ENCODE peak calls at places on chromosomes 11 and 22, in ten cellular contexts. D is KBM-7; F is spleen; A is HCT116; Y is activated T-cell treated with anti-CD3 and anti-CD28 coated beads, Interleukin-2, amount 50 U/mL, for 24 hours; K is GM04503; I is cardiac muscle cell; E is GM19239; T is esophagus muscularis mucosa; Q is frontal cortex. U is an unnamed sample.

GRCh38 chr11:114447892-114448291 is 8.6 kb downstream of the REXO2 start:
- DNase-seq in I (peak), F (no peak), Q (no peak), E (no peak), D (no peak), A (no peak), T (no peak), K (peak), Y (no peak), U (no peak)

GRCh38 chr22:36194971-36195370 is 6.6 kb downstream of the APOL4 start:
- DNase-seq in I (peak), F (peak), Y (peak), T (no peak), E (peak), A (peak), K (no peak), Q (peak), D (peak), U (no peak)

GRCh38 chr22:44187652-44188230 is 7.0 kb downstream of the PARVG start:
- DNase-seq in Y (no peak), Q (no peak), D (no peak), K (no peak), E (no peak), I (no peak), A (no peak), F (no peak), T (no peak), U (no peak)

GRCh38 chr22:31874821-31875220 is 69.5 kb upstream of the YWHAH start:
- DNase-seq in F (no peak), K (no peak), A (no peak), T (no peak), Q (no peak), D (no peak), I (no peak), Y (no peak), E (no peak), U (no peak)

GRCh38 chr11:45930031-45930794 is 7.8 kb downstream of the LARGE2 start:
- DNase-seq in Q (no peak), I (no peak), F (peak), A (no peak), Y (peak), D (peak), K (no peak), T (peak), E (peak), U (no peak)

GRCh38 chr22:40324468-40325305 is 21.6 kb upstream of the ADSL start:
- DNase-seq in E (no peak), T (no peak), Q (no peak), F (peak), Y (peak), I (no peak), D (no peak), K (no peak), A (no peak), U (no peak)

GRCh38 chr22:38871360-38872171 is 450 bp downstream of the CBX6 start:
- DNase-seq in E (no peak), A (no peak), Q (no peak), F (peak), I (peak), T (no peak), K (no peak), D (peak), Y (peak), U (no peak)

GRCh38 chr11:72013765-72014711 is 15.3 kb downstream of the IL18BP start:
- DNase-seq in E (no peak), I (peak), T (no peak), F (no peak), K (no peak), Q (no peak), A (no peak), D (no peak), Y (peak), U (no peak)

GRCh38 chr22:50601669-50602337 is 1.2 kb downstream of the MAPK8IP2 start:
- DNase-seq in Y (no peak), A (no peak), E (peak), T (no peak), Q (peak), F (no peak), D (no peak), K (no peak), I (no peak), U (no peak)

GRCh38 chr22:45478108-45478771 is 24.4 kb upstream of the FBLN1 start:
- DNase-seq in F (peak), T (no peak), D (no peak), A (no peak), E (no peak), Q (no peak), K (peak), Y (no peak), I (peak), U (no peak)

GRCh38 chr11:69442807-69443137 is 38.7 kb upstream of the LINC01488 start:
- DNase-seq in Q (peak), A (no peak), Y (no peak), E (no peak), I (no peak), T (no peak), F (peak), D (no peak), K (peak), U (no peak)

GRCh38 chr11:3134651-3135490 is 30.2 kb downstream of the OSBPL5 start:
- DNase-seq in F (peak), D (no peak), Q (no peak), K (no peak), T (no peak), I (no peak), E (no peak), A (no peak), Y (no peak), U (no peak)

GRCh38 chr11:76801205-76801604 is 18.0 kb downstream of the TSKU start:
- DNase-seq in Y (no peak), Q (no peak), T (peak), A (no peak), K (no peak), F (peak), D (no peak), I (no peak), E (no peak), U (no peak)

GRCh38 chr11:106706355-106706754 is 311.9 kb downstream of the GUCY1A2 start:
- DNase-seq in A (peak), I (peak), T (no peak), Y (no peak), F (no peak), Q (no peak), D (no peak), K (peak), E (no peak), U (no peak)

GRCh38 chr11:74185695-74186094 is 14.6 kb downstream of the PPME1 start:
- DNase-seq in I (no peak), F (no peak), D (no peak), E (no peak), Q (no peak), Y (no peak), K (no peak), A (no peak), T (no peak), U (no peak)

GRCh38 chr11:125123947-125124633 is 12.7 kb upstream of the TMEM218 start:
- DNase-seq in Q (no peak), E (peak), F (peak), T (no peak), I (peak), A (peak), D (peak), Y (peak), K (no peak), U (peak)

GRCh38 chr22:28934026-28934425 is 50.7 kb downstream of the ZNRF3 start:
- DNase-seq in K (no peak), T (no peak), E (no peak), Q (no peak), D (no peak), A (no peak), I (no peak), Y (no peak), F (no peak), U (no peak)

U was measured in stimulated activated CD4-positive, alpha-beta T cell treated with anti-CD3 and anti-CD28 coated beads, Interleukin-2, amount 100 ng/mL, for 48 hours.